ENCODE peak calls at places on chromosomes 2 and 18, in ten cellular contexts. X, W, K, F, Z, O, L, M, Q and A are unnamed samples.

GRCh38 chr18:24811963-24812681 is 351.7 kb downstream of the HRH4 start:
- DNase-seq in X (no peak), O (no peak), L (no peak), Z (no peak), Q (no peak), K (no peak), F (no peak), M (no peak), W (peak), A (no peak)

GRCh38 chr2:28582152-28582551 is 86.3 kb downstream of the PLB1 start:
- DNase-seq in Q (no peak), F (no peak), M (no peak), W (no peak), Z (no peak), O (no peak), L (no peak), K (no peak), X (no peak), A (no peak)

GRCh38 chr2:25025229-25025742 is 16.6 kb upstream of the EFR3B start:
- DNase-seq in F (no peak), X (no peak), W (no peak), M (no peak), L (no peak), O (no peak), Z (no peak), K (no peak), Q (no peak), A (no peak)

GRCh38 chr2:26196683-26197418 is 24.0 kb downstream of the GAREM2 start:
- DNase-seq in M (no peak), Z (no peak), K (no peak), Q (peak), O (no peak), F (no peak), L (no peak), W (no peak), X (no peak), A (no peak)

GRCh38 chr2:180520816-180521595 is 459.4 kb upstream of the UBE2E3 start:
- DNase-seq in Z (peak), F (no peak), X (no peak), W (peak), Q (no peak), M (no peak), K (no peak), O (no peak), L (peak), A (no peak)

GRCh38 chr2:11719230-11719977 is 27.0 kb upstream of the LPIN1 start:
- DNase-seq in O (no peak), L (no peak), K (no peak), Q (no peak), X (no peak), Z (no peak), M (no peak), W (no peak), F (no peak), A (no peak)

GRCh38 chr2:215236131-215236530 is 75.7 kb upstream of the ATIC start:
- DNase-seq in Q (no peak), M (no peak), O (no peak), L (no peak), W (no peak), X (no peak), Z (no peak), F (no peak), K (no peak), A (no peak)

GRCh38 chr2:238425979-238426567 is 654 bp upstream of the ASB1 start:
- DNase-seq in F (peak), L (peak), M (peak), W (peak), Z (peak), Q (no peak), O (peak), K (peak), X (no peak), A (no peak)

GRCh38 chr2:201204655-201205515 is 21.9 kb downstream of the CASP10 start:
- DNase-seq in W (no peak), Q (no peak), F (no peak), X (no peak), L (no peak), M (no peak), O (no peak), K (no peak), Z (no peak), A (no peak)

GRCh38 chr2:156333951-156334495 is 1.5 kb upstream of the NR4A2 start:
- DNase-seq in L (peak), F (peak), K (peak), O (no peak), X (peak), M (peak), Q (peak), W (peak), Z (no peak), A (peak)

GRCh38 chr18:75840131-75840530 is 412.6 kb upstream of the SMIM21 start:
- DNase-seq in Q (no peak), W (no peak), O (no peak), M (no peak), X (no peak), K (no peak), F (no peak), Z (no peak), L (no peak), A (no peak)